ENCODE peak calls at places on chromosomes 2 and 18, in seven cellular contexts. One of them, this sample, is unnamed.

GRCh38 chr2:206983156-206983875 is 44.0 kb downstream of the CPO start:
- DNase-seq in neuronal stem cell: no peak
- DNase-seq in mesendoderm: no peak
- DNase-seq in trophoblast cell: no peak
- DNase-seq in H1: no peak
- DNase-seq in H9: no peak
- DNase-seq in IMR-90: peak; percentile 58
- DNase-seq in this sample: peak; percentile 85

GRCh38 chr2:197145471-197146056 is 165.0 kb downstream of the ANKRD44 start:
- DNase-seq in H9: no peak
- DNase-seq in IMR-90: no peak
- DNase-seq in H1: no peak
- DNase-seq in mesendoderm: no peak
- DNase-seq in neuronal stem cell: no peak
- DNase-seq in trophoblast cell: peak; percentile 46
- DNase-seq in this sample: no peak

GRCh38 chr2:181953773-181954537 is 31.7 kb upstream of the PPP1R1C start:
- DNase-seq in neuronal stem cell: peak; percentile 82
- DNase-seq in trophoblast cell: peak; percentile 96
- DNase-seq in H9: peak; percentile 82
- DNase-seq in mesendoderm: peak; percentile 90
- DNase-seq in IMR-90: peak; percentile 62
- DNase-seq in H1: peak; percentile 67
- DNase-seq in this sample: peak; percentile 69

GRCh38 chr2:323035-323434 is 35.1 kb upstream of the ALKAL2 start:
- DNase-seq in H9: no peak
- DNase-seq in trophoblast cell: no peak
- DNase-seq in neuronal stem cell: no peak
- DNase-seq in IMR-90: no peak
- DNase-seq in mesendoderm: no peak
- DNase-seq in H1: no peak
- DNase-seq in this sample: no peak

GRCh38 chr2:80073134-80073561 is 231.4 kb downstream of the LRRTM1 start:
- DNase-seq in mesendoderm: peak; percentile 85
- DNase-seq in H1: no peak
- DNase-seq in trophoblast cell: peak; percentile 78
- DNase-seq in H9: peak; percentile 52
- DNase-seq in neuronal stem cell: peak; percentile 57
- DNase-seq in IMR-90: peak; percentile 73
- DNase-seq in this sample: peak; percentile 50

GRCh38 chr18:23631746-23632145 is 31.0 kb downstream of the ANKRD29 start:
- DNase-seq in H9: peak; percentile 51
- DNase-seq in mesendoderm: peak; percentile 52
- DNase-seq in H1: no peak
- DNase-seq in trophoblast cell: no peak
- DNase-seq in neuronal stem cell: no peak
- DNase-seq in IMR-90: no peak
- DNase-seq in this sample: no peak

GRCh38 chr18:25815659-25816058 is 274.8 kb downstream of the SS18 start:
- DNase-seq in IMR-90: no peak
- DNase-seq in H1: no peak
- DNase-seq in mesendoderm: no peak
- DNase-seq in H9: no peak
- DNase-seq in neuronal stem cell: no peak
- DNase-seq in trophoblast cell: no peak
- DNase-seq in this sample: no peak

GRCh38 chr2:179856205-179856604 is 5.2 kb downstream of the ZNF385B start:
- DNase-seq in trophoblast cell: no peak
- DNase-seq in IMR-90: no peak
- DNase-seq in H9: no peak
- DNase-seq in mesendoderm: no peak
- DNase-seq in neuronal stem cell: no peak
- DNase-seq in H1: no peak
- DNase-seq in this sample: no peak

GRCh38 chr2:231563378-231563961 is 29.2 kb upstream of the TEX44 start:
- DNase-seq in neuronal stem cell: peak; percentile 51
- DNase-seq in mesendoderm: peak; percentile 85
- DNase-seq in H9: peak; percentile 86
- DNase-seq in IMR-90: peak; percentile 57
- DNase-seq in trophoblast cell: peak; percentile 79
- DNase-seq in H1: peak; percentile 73
- DNase-seq in this sample: peak; percentile 73

GRCh38 chr2:234596696-234597575 is 100.1 kb upstream of the ARL4C start:
- DNase-seq in IMR-90: no peak
- DNase-seq in neuronal stem cell: no peak
- DNase-seq in trophoblast cell: no peak
- DNase-seq in H1: peak; percentile 13
- DNase-seq in H9: no peak
- DNase-seq in mesendoderm: no peak
- DNase-seq in this sample: no peak

GRCh38 chr2:207437857-207438166 is 92.0 kb upstream of the CREB1 start:
- DNase-seq in neuronal stem cell: no peak
- DNase-seq in H1: no peak
- DNase-seq in mesendoderm: no peak
- DNase-seq in IMR-90: no peak
- DNase-seq in trophoblast cell: no peak
- DNase-seq in H9: no peak
- DNase-seq in this sample: no peak

GRCh38 chr2:3130889-3131635 is 246.6 kb downstream of the EIPR1 start:
- DNase-seq in mesendoderm: peak; percentile 11
- DNase-seq in IMR-90: no peak
- DNase-seq in H1: no peak
- DNase-seq in H9: no peak
- DNase-seq in trophoblast cell: no peak
- DNase-seq in neuronal stem cell: peak; percentile 27
- DNase-seq in this sample: peak; percentile 1

GRCh38 chr2:112021781-112022231 is 33.3 kb upstream of the TMEM87B start:
- DNase-seq in H1: no peak
- DNase-seq in H9: no peak
- DNase-seq in trophoblast cell: no peak
- DNase-seq in neuronal stem cell: no peak
- DNase-seq in IMR-90: peak; percentile 45
- DNase-seq in mesendoderm: no peak
- DNase-seq in this sample: peak; percentile 64

GRCh38 chr2:105358593-105358992 is 21.3 kb downstream of the C2orf49 start:
- DNase-seq in H1: no peak
- DNase-seq in IMR-90: no peak
- DNase-seq in mesendoderm: no peak
- DNase-seq in neuronal stem cell: no peak
- DNase-seq in H9: no peak
- DNase-seq in trophoblast cell: no peak
- DNase-seq in this sample: no peak

GRCh38 chr2:191070276-191070675 is 56.3 kb upstream of the STAT1 start:
- DNase-seq in trophoblast cell: no peak
- DNase-seq in H9: no peak
- DNase-seq in neuronal stem cell: no peak
- DNase-seq in mesendoderm: no peak
- DNase-seq in H1: no peak
- DNase-seq in IMR-90: no peak
- DNase-seq in this sample: no peak

GRCh38 chr2:192194065-192194865 is 468 bp downstream of the TMEFF2 start:
- DNase-seq in mesendoderm: peak; percentile 7
- DNase-seq in neuronal stem cell: peak; percentile 14
- DNase-seq in trophoblast cell: peak; percentile 14
- DNase-seq in H1: no peak
- DNase-seq in H9: no peak
- DNase-seq in IMR-90: peak; percentile 39
- DNase-seq in this sample: peak; percentile 41

GRCh38 chr2:128269358-128270305 is 49.0 kb downstream of the HS6ST1 start:
- DNase-seq in trophoblast cell: no peak
- DNase-seq in neuronal stem cell: no peak
- DNase-seq in mesendoderm: no peak
- DNase-seq in H9: peak; percentile 22
- DNase-seq in IMR-90: no peak
- DNase-seq in H1: no peak
- DNase-seq in this sample: no peak

GRCh38 chr2:120904379-120904778 is 168.7 kb downstream of the GLI2 start:
- DNase-seq in H9: no peak
- DNase-seq in neuronal stem cell: no peak
- DNase-seq in H1: no peak
- DNase-seq in trophoblast cell: no peak
- DNase-seq in IMR-90: no peak
- DNase-seq in mesendoderm: peak; percentile 42
- DNase-seq in this sample: no peak

DNA sequence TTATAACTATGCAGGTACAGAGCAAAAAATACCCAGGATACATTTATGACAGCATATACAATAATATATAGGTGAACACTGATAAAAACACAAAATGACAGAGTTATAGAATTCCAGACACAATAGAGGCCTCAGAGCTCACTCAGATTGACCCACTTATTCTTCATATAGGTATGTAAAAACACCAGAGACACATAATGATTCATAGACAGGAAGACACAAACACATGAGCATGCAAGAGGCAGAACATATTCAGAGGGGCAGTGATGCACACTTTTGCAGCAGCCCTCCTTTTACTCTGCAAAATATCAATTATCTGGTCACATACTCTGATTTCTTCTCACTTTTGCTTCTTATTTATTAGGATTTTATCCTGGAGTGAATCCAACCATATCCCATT is 633.3 kb upstream of the ACVR2A start:
- DNase-seq in IMR-90: no peak
- DNase-seq in H9: no peak
- DNase-seq in neuronal stem cell: no peak
- DNase-seq in trophoblast cell: no peak
- DNase-seq in H1: no peak
- DNase-seq in mesendoderm: no peak
- DNase-seq in this sample: no peak
- H3K18ac ChIP-seq in IMR-90: no peak overlapping the region
- H3K18ac ChIP-seq in H9: no peak overlapping the region
- H3K18ac ChIP-seq in neuronal stem cell: no peak overlapping the region
- H3K18ac ChIP-seq in trophoblast cell: no peak overlapping the region
- H3K18ac ChIP-seq in H1: no peak overlapping the region
- H3K18ac ChIP-seq in mesendoderm: no peak overlapping the region
- H3K18ac ChIP-seq in this sample: no peak overlapping the region

GRCh38 chr2:237572742-237573101 is 6.3 kb downstream of the PRLH start:
- DNase-seq in mesendoderm: no peak
- DNase-seq in trophoblast cell: no peak
- DNase-seq in neuronal stem cell: no peak
- DNase-seq in IMR-90: no peak
- DNase-seq in H9: no peak
- DNase-seq in H1: no peak
- DNase-seq in this sample: no peak

GRCh38 chr2:237570776-237571335 is 4.5 kb downstream of the PRLH start:
- DNase-seq in neuronal stem cell: no peak
- DNase-seq in mesendoderm: no peak
- DNase-seq in H9: no peak
- DNase-seq in H1: no peak
- DNase-seq in IMR-90: no peak
- DNase-seq in trophoblast cell: no peak
- DNase-seq in this sample: no peak

GRCh38 chr2:237571551-237571950 is 5.2 kb downstream of the PRLH start:
- DNase-seq in trophoblast cell: no peak
- DNase-seq in H1: no peak
- DNase-seq in neuronal stem cell: no peak
- DNase-seq in IMR-90: no peak
- DNase-seq in mesendoderm: no peak
- DNase-seq in H9: no peak
- DNase-seq in this sample: no peak

GRCh38 chr2:237573721-237574415 is 7.5 kb downstream of the PRLH start:
- DNase-seq in IMR-90: no peak
- DNase-seq in trophoblast cell: no peak
- DNase-seq in neuronal stem cell: no peak
- DNase-seq in H9: no peak
- DNase-seq in H1: no peak
- DNase-seq in mesendoderm: no peak
- DNase-seq in this sample: no peak

DNA sequence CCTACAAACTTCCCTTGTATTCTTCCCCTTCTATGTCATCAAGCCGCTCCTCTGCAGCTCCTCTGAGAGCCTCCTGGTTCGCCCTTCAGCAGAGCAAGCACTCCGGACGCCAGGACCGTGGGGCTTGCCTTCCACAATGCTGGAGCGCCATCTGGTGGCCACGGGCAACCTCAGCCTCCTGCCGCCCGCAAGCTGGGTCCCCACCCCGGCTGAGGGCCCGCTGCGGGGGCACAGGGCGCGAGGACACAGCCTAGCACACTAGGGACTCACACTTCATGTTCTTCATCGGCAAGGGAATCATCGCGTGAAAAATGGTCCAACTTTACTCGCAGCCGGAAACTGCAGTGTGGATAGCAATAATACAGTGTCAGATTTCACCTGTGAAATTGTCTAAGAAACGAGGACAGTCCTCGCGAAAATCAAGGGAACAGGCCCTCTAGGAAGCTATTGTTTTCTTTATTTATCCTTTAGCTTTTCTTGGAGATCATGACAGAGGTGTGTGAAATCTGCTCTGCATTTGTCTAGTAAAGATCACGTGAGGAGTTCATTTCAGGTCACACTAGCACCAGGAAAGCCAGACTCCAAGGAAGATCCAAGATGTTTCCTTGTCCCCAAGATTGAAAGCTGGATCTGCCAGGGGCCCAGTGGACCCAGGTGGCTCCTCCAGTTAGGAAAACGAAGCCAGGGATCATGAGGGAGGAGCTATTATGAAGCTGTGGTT is 5.8 kb downstream of the PRLH start:
- DNase-seq in H9: peak; percentile 95
- DNase-seq in trophoblast cell: peak; percentile 90
- DNase-seq in neuronal stem cell: peak; percentile 85
- DNase-seq in mesendoderm: peak; percentile 95
- DNase-seq in IMR-90: peak; percentile 92
- DNase-seq in H1: peak; percentile 83
- DNase-seq in this sample: peak; percentile 88
- H3K18ac ChIP-seq in H9: no peak overlapping the region
- H3K18ac ChIP-seq in trophoblast cell: no peak overlapping the region
- H3K18ac ChIP-seq in neuronal stem cell: no peak overlapping the region
- H3K18ac ChIP-seq in mesendoderm: no peak overlapping the region
- H3K18ac ChIP-seq in IMR-90: no peak overlapping the region
- H3K18ac ChIP-seq in H1: no peak overlapping the region
- H3K18ac ChIP-seq in this sample: peak overlapping the region; percentile 11

DNA sequence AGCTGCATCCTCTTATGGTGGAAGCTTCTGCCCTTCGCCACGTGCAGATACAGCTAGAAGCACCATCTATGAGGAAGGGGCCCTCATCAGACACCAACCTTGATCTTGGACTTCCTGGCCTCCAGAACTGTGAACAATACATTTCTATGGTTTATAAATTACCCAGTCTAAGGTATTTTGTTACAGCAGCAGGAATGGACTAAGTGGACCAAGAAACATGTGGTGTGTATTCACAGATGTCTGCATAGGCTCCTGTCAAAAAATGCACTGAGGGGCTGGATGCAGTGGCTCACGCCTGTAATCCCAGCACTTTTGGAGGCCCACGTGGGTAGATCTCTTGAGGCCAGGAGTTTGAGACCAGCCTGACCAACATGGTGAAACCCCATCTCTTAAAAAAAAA is 57.5 kb downstream of the STPG4 start:
- DNase-seq in trophoblast cell: no peak
- DNase-seq in H1: no peak
- DNase-seq in H9: no peak
- DNase-seq in mesendoderm: no peak
- DNase-seq in IMR-90: no peak
- DNase-seq in neuronal stem cell: no peak
- DNase-seq in this sample: no peak
- H3K18ac ChIP-seq in trophoblast cell: no peak overlapping the region
- H3K18ac ChIP-seq in H1: no peak overlapping the region
- H3K18ac ChIP-seq in H9: no peak overlapping the region
- H3K18ac ChIP-seq in mesendoderm: no peak overlapping the region
- H3K18ac ChIP-seq in IMR-90: no peak overlapping the region
- H3K18ac ChIP-seq in neuronal stem cell: peak overlapping the region; percentile 11
- H3K18ac ChIP-seq in this sample: no peak overlapping the region

DNA sequence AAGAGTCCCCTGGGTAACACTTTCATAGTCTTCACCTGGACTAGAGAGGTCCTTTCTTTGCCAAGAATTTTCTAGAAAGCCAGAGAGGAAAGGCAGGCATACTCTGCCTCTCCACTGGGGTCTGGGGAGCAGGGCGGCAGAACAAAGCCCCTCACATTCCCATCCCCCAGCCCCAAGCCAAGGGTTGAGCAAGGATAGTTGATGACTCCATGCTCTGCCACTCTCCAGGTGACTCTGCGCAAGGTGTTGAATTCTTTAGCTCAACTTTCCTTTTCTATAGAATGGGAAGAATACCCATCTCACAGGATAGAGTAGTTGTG is 2.9 kb upstream of the GDF7 start:
- DNase-seq in IMR-90: no peak
- DNase-seq in trophoblast cell: no peak
- DNase-seq in H9: no peak
- DNase-seq in mesendoderm: no peak
- DNase-seq in neuronal stem cell: no peak
- DNase-seq in H1: no peak
- DNase-seq in this sample: no peak
- H3K18ac ChIP-seq in IMR-90: no peak overlapping the region
- H3K18ac ChIP-seq in trophoblast cell: no peak overlapping the region
- H3K18ac ChIP-seq in H9: no peak overlapping the region
- H3K18ac ChIP-seq in mesendoderm: no peak overlapping the region
- H3K18ac ChIP-seq in neuronal stem cell: no peak overlapping the region
- H3K18ac ChIP-seq in H1: no peak overlapping the region
- H3K18ac ChIP-seq in this sample: no peak overlapping the region

This sample was measured in mesenchymal stem cell.